ENCODE peak calls at places on chromosome 11, in five cellular contexts. G is endothelial cell of umbilical vein, H is PC-9, V is heart right ventricle, W is colonic mucosa. Y is an unnamed sample.

GRCh38 chr11:118907051-118907748 is 18.5 kb downstream of the BCL9L start:
- DNase-seq in H (peak), W (peak), V (peak), G (peak), Y (peak)

GRCh38 chr11:44978279-44978960 is 27.7 kb upstream of the TP53I11 start:
- DNase-seq in W (no peak), G (peak), H (no peak), V (no peak), Y (no peak)

GRCh38 chr11:67372232-67372992 is 986 bp downstream of the CLCF1 start:
- DNase-seq in H (peak), G (no peak), W (no peak), V (no peak), Y (no peak)

GRCh38 chr11:61820174-61820573 is 3.4 kb upstream of the FADS1 start:
- DNase-seq in V (no peak), H (no peak), W (no peak), G (no peak), Y (no peak)

GRCh38 chr11:66476173-66476840 is 3.9 kb upstream of the DPP3 start:
- DNase-seq in W (no peak), G (no peak), V (no peak), H (no peak), Y (no peak)

GRCh38 chr11:46279393-46280099 is 2.1 kb downstream of the CREB3L1 start:
- DNase-seq in V (peak), W (peak), H (no peak), G (peak), Y (no peak)

GRCh38 chr11:113926273-113927183 is 21.9 kb downstream of the HTR3B start:
- DNase-seq in V (no peak), G (no peak), W (no peak), H (no peak), Y (no peak)

GRCh38 chr11:14974723-14975587 is 2.8 kb upstream of the CALCA start:
- DNase-seq in W (peak), H (peak), V (no peak), G (peak), Y (no peak)

GRCh38 chr11:97909544-97910394 is 1111.0 kb upstream of the CNTN5 start:
- DNase-seq in G (no peak), V (no peak), W (no peak), H (no peak), Y (no peak)

GRCh38 chr11:117814766-117815261 is 9.7 kb downstream of the FXYD2 start:
- DNase-seq in W (peak), V (no peak), G (no peak), H (no peak), Y (peak)

GRCh38 chr11:33161120-33162005 is at the start of gene CSTF3:
- DNase-seq in H (peak), W (peak), V (peak), G (peak), Y (peak)

GRCh38 chr11:78295991-78296930 is 107.5 kb downstream of the USP35 start:
- DNase-seq in G (no peak), W (no peak), H (no peak), V (no peak), Y (no peak)

GRCh38 chr11:126863294-126863997 is 137.1 kb downstream of the KIRREL3 start:
- DNase-seq in W (no peak), G (no peak), V (no peak), H (no peak), Y (no peak)

GRCh38 chr11:1092145-1092670 is 17.5 kb downstream of the MUC2 start:
- DNase-seq in H (no peak), G (no peak), W (no peak), V (no peak), Y (no peak)

GRCh38 chr11:93089474-93090102 is 108.2 kb downstream of the SLC36A4 start:
- DNase-seq in G (peak), V (no peak), W (peak), H (no peak), Y (no peak)

GRCh38 chr11:76646882-76647534 is 23.5 kb downstream of the LRRC32 start:
- DNase-seq in G (no peak), V (no peak), W (no peak), H (no peak), Y (no peak)

GRCh38 chr11:550021-550745 is 10.4 kb downstream of the LMNTD2 start:
- DNase-seq in W (no peak), H (no peak), V (no peak), G (no peak), Y (no peak)

GRCh38 chr11:71423181-71423790 is 24.9 kb downstream of the DHCR7 start:
- DNase-seq in H (no peak), W (no peak), V (no peak), G (no peak), Y (no peak)

GRCh38 chr11:14656536-14657457 is 13.2 kb downstream of the PDE3B start:
- DNase-seq in V (no peak), W (no peak), H (no peak), G (no peak), Y (no peak)

GRCh38 chr11:121936375-121936774 is 179.6 kb downstream of the BLID start:
- DNase-seq in V (no peak), W (no peak), G (no peak), H (no peak), Y (no peak)

GRCh38 chr11:131745405-131745804 is 375.0 kb downstream of the NTM start:
- DNase-seq in H (no peak), V (no peak), G (peak), W (no peak), Y (no peak)

GRCh38 chr11:43825217-43825816 is 55.3 kb upstream of the ALKBH3 start:
- DNase-seq in G (peak), V (no peak), H (peak), W (peak), Y (no peak)

GRCh38 chr11:99640671-99641070 is 619.9 kb downstream of the CNTN5 start:
- DNase-seq in W (no peak), G (no peak), H (no peak), V (no peak), Y (no peak)

GRCh38 chr11:117220999-117221774 is 10.7 kb downstream of the PCSK7 start:
- DNase-seq in G (no peak), W (no peak), H (no peak), V (peak), Y (no peak)

GRCh38 chr11:63775221-63775620 is 6.6 kb upstream of the ZFTA start:
- DNase-seq in W (no peak), V (no peak), H (no peak), G (no peak), Y (no peak)

GRCh38 chr11:8988329-8989234 is 15.2 kb downstream of the NRIP3 start:
- DNase-seq in G (no peak), W (no peak), V (no peak), H (peak), Y (no peak)

GRCh38 chr11:106495046-106495445 is 417.6 kb downstream of the AASDHPPT start:
- DNase-seq in H (no peak), V (no peak), W (no peak), G (no peak), Y (no peak)

GRCh38 chr11:123640677-123641494 is 13.5 kb downstream of the SCN3B start:
- DNase-seq in H (peak), G (peak), V (peak), W (peak), Y (peak)

GRCh38 chr11:64947202-64947814 is 11.6 kb upstream of the GPHA2 start:
- DNase-seq in G (peak), V (no peak), H (no peak), W (no peak), Y (no peak)

GRCh38 chr11:131632971-131633370 is 262.6 kb downstream of the NTM start:
- DNase-seq in V (no peak), H (no peak), W (no peak), G (no peak), Y (no peak)

GRCh38 chr11:118841469-118842222 is 42.0 kb upstream of the CXCR5 start:
- DNase-seq in V (no peak), W (no peak), H (no peak), G (no peak), Y (no peak)

GRCh38 chr11:113332638-113333329 is 18.4 kb downstream of the TTC12 start:
- DNase-seq in H (no peak), W (no peak), G (no peak), V (no peak), Y (no peak)

GRCh38 chr11:57979532-57980079 is 44.1 kb upstream of the OR9Q1 start:
- DNase-seq in W (no peak), H (no peak), G (no peak), V (no peak), Y (no peak)

GRCh38 chr11:47003180-47003877 is 66.8 kb downstream of the CSTPP1 start:
- DNase-seq in W (no peak), H (no peak), V (peak), G (no peak), Y (no peak)

GRCh38 chr11:120332822-120333716 is 3.1 kb upstream of the ARHGEF12 start:
- DNase-seq in H (no peak), V (no peak), W (no peak), G (no peak), Y (no peak)

GRCh38 chr11:62664405-62665074 is 470 bp downstream of the C11orf98 start:
- DNase-seq in V (no peak), G (no peak), W (peak), H (no peak), Y (no peak)

GRCh38 chr11:33064033-33064825 is 24.9 kb downstream of the TCP11L1 start:
- DNase-seq in W (no peak), V (no peak), G (no peak), H (no peak), Y (no peak)

GRCh38 chr11:61477734-61478148 is 30.8 kb upstream of the LRRC10B start:
- DNase-seq in W (peak), G (peak), V (peak), H (peak), Y (peak)

GRCh38 chr11:91947215-91947614 is 277.4 kb upstream of the FAT3 start:
- DNase-seq in G (peak), W (no peak), V (no peak), H (peak), Y (no peak)

GRCh38 chr11:116499396-116500001 is 273.3 kb downstream of the BUD13 start:
- DNase-seq in G (peak), V (peak), W (peak), H (peak), Y (no peak)

DNA sequence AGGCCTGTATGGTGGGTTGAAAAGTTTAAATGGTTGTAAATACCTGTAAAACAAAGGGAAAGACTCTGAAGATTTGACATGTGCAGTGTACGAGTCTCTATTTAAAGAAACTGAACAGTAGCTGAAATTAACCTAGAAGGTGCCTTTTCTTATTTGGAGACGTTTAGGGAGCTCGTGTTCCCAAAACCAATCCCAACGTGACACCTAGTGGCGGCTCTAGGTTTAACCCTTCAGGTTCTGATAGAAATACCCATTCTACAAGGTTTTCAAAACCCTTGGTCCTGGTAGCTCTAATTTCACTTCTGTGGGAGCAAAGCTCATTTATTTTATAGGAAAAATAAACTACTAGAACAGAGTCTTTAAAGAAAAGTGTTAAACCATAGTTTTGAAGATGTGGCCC is 258.3 kb downstream of the LRRC4C start:
- DNase-seq in H (peak), V (peak), W (no peak), G (no peak), Y (no peak)
- TF ChIP-seq CTCF in H (peak), V (peak), W (no peak), G (peak), Y (no peak)

DNA sequence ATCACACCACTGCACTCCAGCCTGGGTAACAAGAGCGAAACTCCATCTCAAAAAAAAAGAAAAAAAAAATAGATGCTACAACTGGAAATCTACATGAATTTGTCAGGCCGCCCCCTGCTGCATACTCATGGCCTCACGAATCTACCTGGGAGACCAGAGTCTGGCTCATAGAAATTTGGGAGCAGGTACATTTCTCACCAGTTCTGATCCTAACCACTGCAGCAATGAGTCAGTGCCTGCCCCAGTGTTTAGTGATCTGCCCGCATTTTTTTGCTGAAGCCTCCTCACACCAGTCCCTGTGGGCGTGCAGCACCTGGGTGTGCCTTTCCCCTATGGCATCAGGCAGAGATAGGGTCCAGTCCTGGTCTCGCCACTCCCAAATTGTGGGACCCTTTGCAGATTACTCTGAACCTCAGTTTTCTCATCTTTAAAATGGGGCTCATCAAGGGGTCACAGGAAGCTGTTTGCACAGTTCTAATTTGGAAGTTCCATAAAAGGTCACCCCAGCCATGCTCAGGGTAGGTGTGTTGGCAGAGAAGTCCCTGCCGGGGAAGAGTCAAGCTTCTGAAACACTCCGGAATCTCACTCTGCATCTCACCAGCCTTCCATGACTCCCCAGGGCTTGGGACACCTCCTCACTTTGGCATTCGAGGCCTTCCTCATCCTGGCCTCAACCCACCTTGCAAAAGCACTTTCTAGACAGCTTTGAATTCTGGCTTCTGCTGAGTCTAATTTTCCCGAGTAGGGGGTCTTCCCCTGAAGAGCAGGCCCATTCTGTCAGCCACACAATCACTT is 39.3 kb upstream of the LINC01488 start:
- DNase-seq in G (no peak), W (no peak), H (peak), V (no peak), Y (no peak)
- TF ChIP-seq CTCF in G (no peak), W (no peak), H (peak), V (no peak), Y (no peak)

DNA sequence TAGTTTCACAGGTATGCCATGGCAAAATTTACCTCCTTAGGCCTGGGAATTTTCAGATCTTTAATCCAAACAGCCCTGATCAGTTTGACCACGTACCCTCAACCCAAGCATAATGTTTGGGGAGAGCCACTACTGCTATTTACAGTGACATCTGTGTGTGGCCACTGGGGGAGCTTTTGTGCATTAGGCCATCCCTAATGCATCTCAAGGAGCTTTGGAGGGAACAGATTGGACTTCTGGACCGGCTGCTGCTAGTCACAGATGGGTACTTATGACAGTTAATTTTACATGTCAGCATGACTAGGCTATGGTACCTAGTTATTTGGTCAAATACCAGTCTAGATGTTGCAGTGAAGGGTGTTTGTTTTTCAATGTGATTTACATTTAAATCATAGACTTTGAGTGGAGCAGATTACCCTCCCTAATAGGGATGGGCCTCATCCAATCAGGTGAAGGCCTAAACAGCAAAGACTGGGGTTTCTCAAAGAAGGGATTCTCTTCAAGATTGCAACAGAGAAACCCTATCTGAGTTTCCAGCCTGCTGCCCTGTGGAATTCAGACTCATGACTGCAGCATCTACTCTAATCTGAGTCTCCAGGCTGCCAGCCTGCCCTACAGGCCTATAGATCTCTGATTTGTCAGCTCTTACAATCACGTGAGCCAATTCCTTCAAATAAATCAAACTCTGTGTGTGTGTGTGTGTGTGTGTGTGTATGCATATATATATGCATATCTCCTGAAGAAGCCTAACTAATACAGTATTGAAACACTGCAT is 37.9 kb upstream of the GALNT18 start:
- DNase-seq in W (no peak), G (no peak), H (no peak), V (no peak), Y (no peak)
- TF ChIP-seq CTCF in W (no peak), G (peak), H (no peak), V (peak), Y (no peak)

GRCh38 chr11:30859709-30860108 is 273.6 kb upstream of the MPPED2 start:
- DNase-seq in H (no peak), V (no peak), G (no peak), W (no peak), Y (no peak)

GRCh38 chr11:30853470-30853869 is 267.3 kb upstream of the MPPED2 start:
- DNase-seq in H (no peak), V (no peak), G (no peak), W (no peak), Y (no peak)

GRCh38 chr11:30852645-30853044 is 266.5 kb upstream of the MPPED2 start:
- DNase-seq in H (no peak), G (no peak), W (no peak), V (no peak), Y (no peak)

GRCh38 chr11:30852091-30852490 is 265.9 kb upstream of the MPPED2 start:
- DNase-seq in G (no peak), W (no peak), V (no peak), H (no peak), Y (no peak)

DNA sequence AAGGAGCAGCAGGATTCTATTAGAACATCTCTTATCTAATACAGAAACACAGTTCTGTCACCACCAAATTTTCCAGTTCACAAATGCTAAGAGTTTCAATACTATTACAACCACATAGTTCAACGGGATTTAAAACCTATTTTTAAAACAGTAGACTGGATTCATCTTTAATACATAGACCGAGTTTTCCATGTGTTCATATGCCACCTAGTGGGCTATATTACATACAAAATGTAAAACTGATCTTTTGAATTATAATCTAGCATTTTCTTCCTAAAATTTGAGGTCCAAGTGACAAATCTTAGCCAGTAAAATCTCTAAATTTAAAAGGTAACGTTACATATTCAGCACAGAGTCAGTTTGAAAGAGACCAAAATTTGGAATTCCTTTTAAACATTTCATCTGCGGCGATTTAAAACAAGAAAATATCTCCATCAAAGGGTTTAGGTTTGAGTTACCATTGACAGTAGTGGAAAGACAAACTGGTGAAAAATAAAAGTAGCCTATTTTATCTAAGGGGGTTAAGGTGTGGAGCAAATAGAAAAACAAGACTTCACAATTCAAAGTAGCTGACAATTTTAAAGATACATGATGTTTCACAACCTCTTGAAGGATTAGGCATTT is 269.3 kb upstream of the MPPED2 start:
- DNase-seq in V (no peak), W (no peak), G (peak), H (no peak), Y (no peak)
- TF ChIP-seq CTCF in V (peak), W (peak), G (peak), H (peak), Y (no peak)

GRCh38 chr11:69121021-69121420 is 34.7 kb upstream of the SMIM38 start:
- DNase-seq in W (no peak), G (no peak), V (no peak), H (no peak), Y (no peak)
- TF ChIP-seq CTCF in W (no peak), G (no peak), V (no peak), H (no peak), Y (no peak)

Y was measured in natural killer cell.